ENCODE peak calls at places on chromosomes 6 and 20, in four cellular contexts. T, S, N and W are unnamed samples.
A peak's percentile ranks its signal among the peaks of the same experiment; 100 is the strongest.

GRCh38 chr6:37575221-37575620 is 75.5 kb upstream of the CCDC167 start:
- DNase-seq in T (no peak), N (no peak), S (no peak), W (peak; percentile 64)

GRCh38 chr6:2739335-2739734 is 11.4 kb downstream of the MYLK4 start:
- DNase-seq in N (no peak), S (peak; percentile 20), T (peak; percentile 72), W (no peak)

GRCh38 chr20:46128310-46129151 is 10.4 kb downstream of the CD40 start:
- DNase-seq in T (peak; percentile 53), N (no peak), S (peak; percentile 23), W (peak; percentile 89)

GRCh38 chr6:12958052-12958706 is 241.6 kb downstream of the PHACTR1 start:
- DNase-seq in T (no peak), S (no peak), N (no peak), W (no peak)

GRCh38 chr6:149936743-149937142 is 5.1 kb upstream of the ULBP2 start:
- DNase-seq in T (no peak), N (no peak), S (no peak), W (no peak)

GRCh38 chr20:9458075-9458818 is 56.1 kb upstream of the LAMP5 start:
- DNase-seq in S (peak; percentile 59), N (peak; percentile 34), T (peak; percentile 15), W (no peak)

GRCh38 chr6:69663215-69663614 is 133.6 kb downstream of the LMBRD1 start:
- DNase-seq in N (no peak), S (no peak), T (no peak), W (no peak)

GRCh38 chr20:62523473-62524203 is 47.8 kb upstream of the GATA5 start:
- DNase-seq in S (peak; percentile 80), T (peak; percentile 94), N (no peak), W (peak; percentile 60)

GRCh38 chr6:97626586-97627441 is 343.8 kb upstream of the MMS22L start:
- DNase-seq in N (no peak), S (no peak), T (no peak), W (no peak)

GRCh38 chr6:116966675-116967576 is 89.9 kb downstream of the RFX6 start:
- DNase-seq in T (no peak), N (no peak), S (no peak), W (no peak)

GRCh38 chr6:44671333-44671732 is 283.8 kb downstream of the CDC5L start:
- DNase-seq in T (no peak), N (no peak), S (no peak), W (no peak)

GRCh38 chr6:167838207-167838748 is 11.6 kb downstream of the AFDN start:
- DNase-seq in T (no peak), N (no peak), S (no peak), W (no peak)

GRCh38 chr6:71349395-71349794 is 60.8 kb downstream of the OGFRL1 start:
- DNase-seq in N (no peak), T (no peak), S (peak; percentile 2), W (peak; percentile 4)

GRCh38 chr20:31851240-31851955 is 6.0 kb upstream of the FOXS1 start:
- DNase-seq in T (no peak), S (no peak), N (no peak), W (no peak)

GRCh38 chr20:56636701-56637100 is 7.6 kb downstream of the TFAP2C start:
- DNase-seq in N (no peak), T (no peak), S (no peak), W (no peak)

GRCh38 chr6:113739066-113739655 is 118.0 kb upstream of the MARCKS start:
- DNase-seq in N (no peak), T (no peak), S (no peak), W (no peak)

GRCh38 chr20:46914789-46915359 is 20.2 kb downstream of the EYA2 start:
- DNase-seq in N (no peak), S (no peak), T (no peak), W (no peak)

DNA sequence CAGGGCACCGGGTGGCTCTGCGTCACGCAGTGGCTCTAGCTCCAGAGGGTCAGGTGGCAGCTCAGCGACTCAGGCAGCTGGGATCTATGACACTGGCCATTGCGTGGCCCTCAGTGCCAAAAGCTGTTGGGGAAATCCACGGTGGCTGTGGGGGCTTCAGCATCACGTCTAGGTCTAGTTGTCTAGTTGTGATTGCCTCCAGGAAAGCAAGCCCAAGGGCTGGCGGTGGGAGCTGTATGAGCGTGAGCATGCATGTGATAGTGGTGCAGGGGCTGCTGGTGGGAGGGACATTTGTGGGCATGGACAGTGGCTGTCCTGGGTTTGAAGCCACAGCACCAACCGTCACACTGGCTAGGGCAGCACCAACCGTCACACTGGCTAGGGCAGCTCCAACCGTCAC is 191.4 kb downstream of the THBS2 start:
- DNase-seq in S (no peak), T (no peak), N (no peak), W (no peak)
- TF ChIP-seq SMC3 in S (no peak), T (no peak), N (no peak), W (no peak)

DNA sequence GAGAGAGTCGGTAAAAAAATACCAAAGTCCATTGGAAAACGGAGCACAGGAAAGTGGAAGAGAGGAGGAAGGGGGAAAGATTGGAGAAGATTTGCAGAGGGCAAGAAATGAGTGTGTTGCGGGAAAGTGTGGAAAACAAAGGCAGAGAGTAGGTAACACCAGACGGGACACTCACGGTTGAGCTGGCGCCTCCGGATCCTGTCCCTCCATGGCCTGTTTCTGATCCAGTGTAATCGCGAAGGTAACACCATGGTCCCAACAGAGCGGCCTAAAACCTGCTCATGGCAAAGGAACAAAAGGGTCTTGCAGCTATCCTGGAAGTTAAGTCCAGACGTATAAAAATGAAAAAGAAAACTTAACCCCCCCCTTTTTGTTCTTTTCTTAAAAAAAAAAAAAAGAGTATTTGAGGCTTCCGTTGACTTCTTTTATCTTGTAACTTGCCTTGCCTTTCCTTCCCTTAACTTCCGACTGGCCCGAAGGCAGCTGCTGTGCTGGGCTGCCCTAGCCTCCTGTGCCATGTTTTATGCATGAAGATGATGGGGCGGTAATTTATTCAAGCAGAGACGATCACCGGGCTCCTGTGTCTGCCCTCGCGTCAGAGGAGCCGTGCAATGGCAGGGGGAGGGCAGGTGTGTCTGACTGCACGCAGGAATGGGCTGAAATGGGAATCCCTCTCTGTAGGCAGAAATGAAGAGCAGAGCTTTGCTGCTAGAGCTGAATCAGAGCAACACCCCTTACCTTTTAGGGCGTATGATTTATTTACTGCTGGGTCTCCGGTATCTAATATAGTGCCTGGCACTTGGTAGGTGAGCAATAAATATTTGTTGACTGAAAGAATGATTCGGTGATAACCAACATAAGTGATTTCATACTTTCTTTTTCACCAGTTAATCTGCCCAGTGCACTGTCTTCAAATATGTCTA is 106.2 kb upstream of the RIPOR2 start:
- DNase-seq in N (no peak), S (no peak), T (no peak), W (no peak)
- TF ChIP-seq TAF1 in N (no peak), S (no peak), T (no peak), W (no peak)

GRCh38 chr6:111609827-111610526 is 4.3 kb upstream of the TRAF3IP2 start:
- DNase-seq in T (no peak), S (no peak), N (no peak), W (no peak)

GRCh38 chr6:111610548-111611172 is 5.0 kb upstream of the TRAF3IP2 start:
- DNase-seq in T (no peak), N (no peak), S (peak; percentile 87), W (no peak)

GRCh38 chr6:111614833-111615582 is 9.3 kb upstream of the TRAF3IP2 start:
- DNase-seq in N (no peak), S (peak; percentile 64), T (peak; percentile 84), W (no peak)

GRCh38 chr6:111615916-111616612 is 10.4 kb upstream of the TRAF3IP2 start:
- DNase-seq in S (peak; percentile 45), T (no peak), N (no peak), W (no peak)

DNA sequence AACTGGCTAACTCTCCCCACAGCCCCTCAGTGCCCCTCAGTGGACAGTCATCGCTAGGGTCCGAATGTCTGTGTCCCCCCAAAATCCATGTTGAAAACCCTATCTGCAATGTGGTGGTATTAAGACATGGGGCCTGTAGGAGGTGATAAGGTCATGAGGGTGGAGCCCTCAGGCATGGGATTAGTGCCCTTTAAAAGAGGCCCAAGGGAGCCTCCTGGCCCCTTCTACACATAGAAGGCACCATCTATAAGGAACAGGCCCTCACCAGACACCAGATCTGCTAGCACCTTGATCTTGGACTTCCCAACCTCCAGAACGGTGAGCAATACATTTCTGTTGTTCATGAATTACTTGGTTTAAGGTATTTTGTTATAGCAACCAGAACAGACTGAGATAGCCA is 6.7 kb upstream of the TRAF3IP2 start:
- DNase-seq in N (no peak), S (no peak), T (no peak), W (no peak)
- TF ChIP-seq SMC3 in N (no peak), S (no peak), T (no peak), W (no peak)

GRCh38 chr6:110816677-110817076 is 1.4 kb upstream of the CDK19 start:
- DNase-seq in T (peak; percentile 20), S (no peak), N (no peak), W (no peak)
- TF ChIP-seq TAF1 in T (no peak), S (no peak), N (no peak), W (no peak)

GRCh38 chr20:51800769-51801219 is 1.5 kb downstream of the SALL4 start:
- DNase-seq in S (no peak), T (no peak), N (no peak), W (peak; percentile 69)
- TF ChIP-seq SMC3 in S (no peak), T (no peak), N (no peak), W (no peak)

DNA sequence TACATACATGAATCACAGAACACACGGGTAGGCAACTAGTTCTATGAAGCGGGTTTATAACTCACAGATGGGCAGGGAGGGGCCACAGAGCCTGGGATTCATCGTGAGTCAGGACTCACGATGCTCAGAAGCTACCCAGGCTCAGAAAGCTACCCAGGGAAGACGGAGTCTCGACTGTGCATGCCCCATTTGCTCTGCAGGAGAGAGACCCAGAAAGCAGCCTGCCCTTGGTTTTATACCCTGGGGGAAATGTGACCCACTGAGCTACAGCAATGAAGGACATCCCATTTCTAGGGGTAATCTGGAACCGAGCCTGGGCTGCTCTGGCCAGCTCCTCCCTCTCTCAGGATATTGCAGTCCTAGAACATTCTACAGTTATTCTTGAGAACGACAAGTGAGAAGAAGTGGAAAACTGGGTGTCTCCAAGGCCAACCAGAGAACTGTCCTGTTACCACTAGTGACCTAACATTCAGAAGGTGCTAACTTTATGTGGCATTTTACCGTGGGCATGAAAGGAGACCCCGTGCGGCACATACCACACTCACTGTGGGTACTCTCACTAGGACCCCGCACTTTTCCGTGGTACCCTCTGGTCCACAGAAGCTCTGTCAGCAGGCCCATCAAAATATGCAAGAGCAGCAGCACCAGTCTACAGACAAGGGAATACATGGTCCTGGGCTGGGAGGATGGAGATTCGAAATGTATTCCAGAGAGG is 201.9 kb upstream of the PMEPA1 start:
- DNase-seq in T (no peak), N (no peak), S (no peak), W (no peak)
- TF ChIP-seq TAF1 in T (no peak), N (no peak), S (no peak), W (no peak)

GRCh38 chr6:111605100-111605748 is 454 bp downstream of the TRAF3IP2 start:
- DNase-seq in T (peak; percentile 67), N (no peak), S (no peak), W (no peak)

GRCh38 chr6:111603648-111604047 is 2.0 kb downstream of the TRAF3IP2 start:
- DNase-seq in S (no peak), N (no peak), T (peak; percentile 22), W (no peak)

GRCh38 chr6:111606620-111607115 is 990 bp upstream of the TRAF3IP2 start:
- DNase-seq in T (no peak), N (no peak), S (no peak), W (no peak)

GRCh38 chr6:111602481-111603404 is 2.9 kb downstream of the TRAF3IP2 start:
- DNase-seq in N (no peak), S (no peak), T (no peak), W (no peak)

GRCh38 chr6:111604259-111605099 is 1.2 kb downstream of the TRAF3IP2 start:
- DNase-seq in T (peak; percentile 26), S (no peak), N (no peak), W (no peak)
- TF ChIP-seq SMC3 in T (no peak), S (no peak), N (no peak), W (no peak)

GRCh38 chr6:123829302-123829953 is 25.8 kb downstream of the NKAIN2 start:
- DNase-seq in S (no peak), N (no peak), T (no peak), W (no peak)
- TF ChIP-seq TAF1 in S (no peak), N (no peak), T (no peak), W (no peak)